ENCODE peak calls at places on chromosomes 1 and 21, in four cellular contexts. Y, X, D and B are unnamed samples.

GRCh38 chr1:23854568-23854967 is 13.5 kb downstream of the FUCA1 start:
- DNase-seq in D (peak), X (no peak), Y (no peak), B (no peak)

GRCh38 chr1:112172294-112172882 is 182.9 kb upstream of the KCND3 start:
- DNase-seq in D (no peak), Y (no peak), X (peak), B (no peak)

GRCh38 chr1:19819701-19820100 is 4.6 kb upstream of the RNF186 start:
- DNase-seq in Y (no peak), X (no peak), D (no peak), B (no peak)

GRCh38 chr1:93349231-93350135 is 3.8 kb downstream of the DR1 start:
- DNase-seq in D (no peak), Y (no peak), X (no peak), B (no peak)

GRCh38 chr1:216566809-216567208 is 143.6 kb upstream of the USH2A start:
- DNase-seq in D (peak), Y (no peak), X (no peak), B (no peak)

GRCh38 chr1:82226198-82226505 is 425.4 kb downstream of the ADGRL2 start:
- DNase-seq in X (no peak), D (no peak), Y (no peak), B (no peak)

GRCh38 chr21:45989355-45990048 is 7.9 kb downstream of the COL6A1 start:
- DNase-seq in Y (peak), D (peak), X (peak), B (no peak)

GRCh38 chr1:19980298-19980697 is 880 bp upstream of the PLA2G2A start:
- DNase-seq in Y (no peak), D (no peak), X (no peak), B (no peak)

GRCh38 chr1:242872521-242872920 is 348.0 kb upstream of the PLD5 start:
- DNase-seq in X (no peak), D (no peak), Y (no peak), B (no peak)

GRCh38 chr1:181161170-181161870 is 72.8 kb downstream of the IER5 start:
- DNase-seq in D (no peak), X (no peak), Y (no peak), B (no peak)

GRCh38 chr1:10521537-10522157 is 46.9 kb downstream of the PEX14 start:
- DNase-seq in D (no peak), Y (no peak), X (no peak), B (no peak)

GRCh38 chr1:107230121-107230520 is 89.3 kb downstream of the NTNG1 start:
- DNase-seq in D (no peak), Y (no peak), X (no peak), B (no peak)

GRCh38 chr1:74571493-74571800 is 59.0 kb upstream of the LRRC53 start:
- DNase-seq in X (no peak), D (no peak), Y (no peak), B (peak)

GRCh38 chr1:173205146-173206051 is 1.7 kb downstream of the TNFSF4 start:
- DNase-seq in Y (no peak), X (no peak), D (no peak), B (no peak)